ENCODE peak calls at places on chromosomes 16 and 17, in five cellular contexts. B is MM.1S, Y is OCI-LY7, N is AG04450, Z is heart right ventricle. I is an unnamed sample. For H3K9me3, the result is how much of the 10 kb centered on the place peaks cover.

GRCh38 chr17:58184308-58184985 is 8.1 kb upstream of the EPX start:
- DNase-seq in B (no peak), Y (no peak), N (peak), Z (no peak), I (no peak)

GRCh38 chr17:35889241-35889640 is 9.1 kb upstream of the CCL5 start:
- DNase-seq in B (no peak), Y (no peak), N (no peak), Z (no peak), I (no peak)

GRCh38 chr16:3020247-3020603 is at the start of gene TNFRSF12A:
- DNase-seq in B (peak), Y (peak), N (no peak), Z (peak), I (no peak)

GRCh38 chr16:67149276-67150057 is 1.3 kb downstream of the B3GNT9 start:
- DNase-seq in B (no peak), Y (no peak), N (no peak), Z (no peak), I (no peak)

GRCh38 chr17:44906010-44906646 is 6.9 kb upstream of the EFTUD2 start:
- DNase-seq in B (no peak), Y (no peak), N (peak), Z (no peak), I (no peak)

GRCh38 chr16:88561485-88562369 is 8.5 kb upstream of the ZC3H18 start:
- DNase-seq in B (peak), Y (peak), N (peak), Z (peak), I (no peak)

GRCh38 chr16:58478427-58478826 is 21.5 kb upstream of the NDRG4 start:
- DNase-seq in B (no peak), Y (no peak), N (no peak), Z (no peak), I (no peak)

GRCh38 chr16:27701381-27701780 is 151.4 kb downstream of the KATNIP start:
- DNase-seq in B (no peak), Y (no peak), N (no peak), Z (no peak), I (no peak)

GRCh38 chr16:35425270-35425669 is 1965.9 kb downstream of the TP53TG3F start:
- DNase-seq in B (no peak), Y (no peak), N (no peak), Z (no peak), I (no peak)

GRCh38 chr17:43998552-43998951 is 5.9 kb upstream of the NAGS start:
- DNase-seq in B (no peak), Y (no peak), N (no peak), Z (no peak), I (no peak)

GRCh38 chr16:23552171-23552570 is 5.0 kb downstream of the EARS2 start:
- DNase-seq in B (no peak), Y (no peak), N (no peak), Z (no peak), I (no peak)

GRCh38 chr17:75595919-75596310 is 8.3 kb downstream of the MYO15B start:
- DNase-seq in B (no peak), Y (no peak), N (no peak), Z (no peak), I (no peak)

GRCh38 chr17:58318627-58319180 is 9.9 kb downstream of the TSPOAP1 start:
- DNase-seq in B (no peak), Y (no peak), N (no peak), Z (no peak), I (no peak)

GRCh38 chr17:68011199-68011665 is 15.0 kb upstream of the C17orf58 start:
- DNase-seq in B (peak), Y (peak), N (no peak), Z (peak), I (no peak)

GRCh38 chr16:89478576-89479221 is 11.7 kb downstream of the ANKRD11 start:
- DNase-seq in B (no peak), Y (no peak), N (no peak), Z (no peak), I (no peak)

GRCh38 chr16:29023279-29024278 is 38.7 kb downstream of the LAT start:
- DNase-seq in B (no peak), Y (no peak), N (no peak), Z (no peak), I (no peak)

GRCh38 chr16:10521681-10522274 is 58.6 kb downstream of the EMP2 start:
- DNase-seq in B (peak), Y (peak), N (peak), Z (peak), I (no peak)

GRCh38 chr16:73171380-73171779 is 123.5 kb upstream of the ZFHX3 start:
- DNase-seq in B (no peak), Y (no peak), N (no peak), Z (no peak), I (no peak)

GRCh38 chr17:78873519-78874340 is 29.3 kb downstream of the CEP295NL start:
- DNase-seq in B (no peak), Y (no peak), N (peak), Z (peak), I (no peak)

GRCh38 chr17:73066148-73066884 is 26.2 kb downstream of the SLC39A11 start:
- DNase-seq in B (no peak), Y (no peak), N (no peak), Z (no peak), I (no peak)

GRCh38 chr16:57619606-57620315 is 8.7 kb upstream of the ADGRG1 start:
- DNase-seq in B (peak), Y (no peak), N (no peak), Z (no peak), I (no peak)

GRCh38 chr16:57617604-57618111 is 10.8 kb upstream of the ADGRG1 start:
- DNase-seq in B (no peak), Y (no peak), N (no peak), Z (no peak), I (no peak)

GRCh38 chr17:50049636-50050035 is 6.3 kb upstream of the ITGA3 start:
- DNase-seq in B (no peak), Y (no peak), N (no peak), Z (no peak), I (no peak)

GRCh38 chr16:3983081-3983520 is 102.6 kb upstream of the CREBBP start:
- DNase-seq in B (peak), Y (no peak), N (no peak), Z (peak), I (no peak)

GRCh38 chr16:83116274-83116892 is 489.6 kb downstream of the CDH13 start:
- DNase-seq in B (no peak), Y (no peak), N (no peak), Z (no peak), I (no peak)

GRCh38 chr17:57480438-57481196 is 224.3 kb downstream of the MSI2 start:
- DNase-seq in B (peak), Y (no peak), N (no peak), Z (no peak), I (no peak)

GRCh38 chr17:2560658-2561057 is 32.8 kb upstream of the PAFAH1B1 start:
- DNase-seq in B (no peak), Y (no peak), N (no peak), Z (no peak), I (no peak)

GRCh38 chr17:61862105-61862574 is 1.2 kb downstream of the BRIP1 start:
- DNase-seq in B (no peak), Y (peak), N (no peak), Z (no peak), I (no peak)

GRCh38 chr16:10970065-10970464 is 25.7 kb downstream of the CLEC16A start:
- DNase-seq in B (no peak), Y (no peak), N (no peak), Z (no peak), I (no peak)

GRCh38 chr16:16009396-16009795 is 60.0 kb downstream of the ABCC1 start:
- DNase-seq in B (no peak), Y (peak), N (no peak), Z (peak), I (no peak)

GRCh38 chr16:11836653-11837244 is 14.6 kb downstream of the RSL1D1 start:
- DNase-seq in B (no peak), Y (no peak), N (no peak), Z (no peak), I (no peak)

GRCh38 chr16:76278086-76278485 is 885 bp downstream of the CNTNAP4 start:
- DNase-seq in B (no peak), Y (no peak), N (no peak), Z (no peak), I (no peak)

GRCh38 chr17:35795007-35795870 is at the start of gene MMP28:
- DNase-seq in B (no peak), Y (no peak), N (no peak), Z (no peak), I (no peak)

GRCh38 chr16:87489434-87490045 is 3.3 kb downstream of the ZCCHC14 start:
- DNase-seq in B (no peak), Y (no peak), N (no peak), Z (no peak), I (no peak)

GRCh38 chr17:37147301-37147812 is 198.6 kb downstream of the AATF start:
- DNase-seq in B (peak), Y (peak), N (no peak), Z (no peak), I (no peak)

GRCh38 chr17:67223924-67224323 is 21.1 kb downstream of the HELZ start:
- DNase-seq in B (no peak), Y (no peak), N (no peak), Z (no peak), I (no peak)

GRCh38 chr16:63467513-63467912 is 1431.3 kb upstream of the CDH8 start:
- DNase-seq in B (no peak), Y (no peak), N (no peak), Z (no peak), I (no peak)

GRCh38 chr17:76202516-76202915 is 37.8 kb downstream of the RNF157 start:
- DNase-seq in B (no peak), Y (no peak), N (no peak), Z (no peak), I (no peak)

GRCh38 chr17:77421635-77421982 is 280.8 kb downstream of the SEC14L1 start:
- DNase-seq in B (no peak), Y (no peak), N (no peak), Z (no peak), I (no peak)

GRCh38 chr17:9647014-9647413 is 1.7 kb downstream of the USP43 start:
- DNase-seq in B (no peak), Y (no peak), N (no peak), Z (no peak), I (no peak)
- H3K4me3 ChIP-seq in B (no peak), Y (no peak), N (no peak), Z (no peak), I (no peak)

DNA sequence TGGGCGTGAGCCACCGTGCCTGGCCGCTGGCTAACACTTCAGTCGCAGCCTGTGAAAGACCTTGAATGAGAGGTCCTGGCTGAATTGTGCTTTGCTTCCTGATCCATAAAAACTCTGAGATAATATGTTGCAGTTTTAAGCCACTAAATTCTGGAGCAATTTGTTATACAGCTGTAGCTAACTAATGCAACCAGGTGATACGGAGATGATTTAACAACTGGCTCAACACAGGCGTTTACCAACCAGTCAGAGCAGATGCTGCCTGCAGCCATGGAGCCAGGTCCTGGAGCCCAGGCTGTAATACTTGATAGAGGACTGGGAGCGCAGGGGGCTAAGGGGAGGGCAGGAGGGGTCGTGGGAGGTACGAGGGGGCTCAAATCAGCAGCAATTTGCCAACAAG is 50.9 kb downstream of the PLXDC1 start:
- DNase-seq in B (no peak), Y (no peak), N (no peak), Z (no peak), I (no peak)
- H3K9me3 ChIP-seq in B (under half), Y (under half), N (under half), Z (under half), I (under half)

DNA sequence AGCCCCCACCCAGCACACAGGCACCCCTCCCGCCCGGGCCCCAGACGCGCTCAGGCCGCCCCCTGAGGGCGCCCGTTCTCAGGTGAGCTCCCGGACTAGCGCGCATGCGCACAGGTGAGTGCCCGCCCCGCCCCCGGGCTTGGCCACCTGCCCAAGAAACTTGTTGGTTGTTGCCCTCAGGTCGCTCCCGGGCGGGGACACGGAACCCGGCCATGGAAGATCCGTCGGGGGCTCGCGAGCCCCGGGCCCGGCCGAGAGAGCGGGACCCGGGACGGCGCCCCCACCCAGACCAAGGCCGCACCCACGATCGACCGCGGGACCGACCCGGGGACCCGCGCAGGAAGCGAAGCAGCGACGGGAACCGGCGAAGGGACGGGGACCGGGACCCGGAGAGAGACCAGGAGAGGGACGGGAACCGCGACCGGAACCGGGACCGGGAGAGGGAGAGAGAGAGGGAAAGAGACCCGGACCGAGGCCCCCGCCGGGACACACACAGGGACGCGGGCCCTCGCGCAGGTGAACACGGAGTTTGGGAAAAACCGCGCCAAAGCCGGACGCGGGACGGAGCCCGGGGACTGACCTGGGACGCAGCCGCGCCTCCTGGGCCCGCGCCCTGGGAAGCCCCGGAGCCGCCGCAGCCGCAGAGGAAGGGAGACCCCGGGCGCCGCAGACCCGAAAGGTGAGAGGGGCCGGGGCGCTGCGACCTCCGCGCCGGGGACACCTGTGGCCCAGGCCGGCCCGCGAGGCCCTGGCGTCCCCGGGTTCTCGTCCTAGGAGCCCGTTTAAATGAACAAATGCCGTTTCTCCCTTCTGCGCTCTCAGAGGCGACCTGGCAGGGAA is at the start of gene MARVELD3:
- DNase-seq in B (peak), Y (no peak), N (no peak), Z (no peak), I (no peak)
- TF ChIP-seq CTCF in B (peak), Y (no peak), N (no peak), Z (no peak), I (no peak)

GRCh38 chr16:718922-719321 is 2.0 kb upstream of the ANTKMT start:
- DNase-seq in B (no peak), Y (no peak), N (no peak), Z (no peak), I (no peak)

GRCh38 chr16:717651-718245 is 2.8 kb downstream of the METRN start:
- DNase-seq in B (no peak), Y (no peak), N (no peak), Z (no peak), I (no peak)

GRCh38 chr16:716768-717325 is 1.9 kb downstream of the METRN start:
- DNase-seq in B (no peak), Y (no peak), N (no peak), Z (no peak), I (no peak)

GRCh38 chr16:719815-720506 is 985 bp upstream of the ANTKMT start:
- DNase-seq in B (no peak), Y (peak), N (no peak), Z (no peak), I (no peak)

DNA sequence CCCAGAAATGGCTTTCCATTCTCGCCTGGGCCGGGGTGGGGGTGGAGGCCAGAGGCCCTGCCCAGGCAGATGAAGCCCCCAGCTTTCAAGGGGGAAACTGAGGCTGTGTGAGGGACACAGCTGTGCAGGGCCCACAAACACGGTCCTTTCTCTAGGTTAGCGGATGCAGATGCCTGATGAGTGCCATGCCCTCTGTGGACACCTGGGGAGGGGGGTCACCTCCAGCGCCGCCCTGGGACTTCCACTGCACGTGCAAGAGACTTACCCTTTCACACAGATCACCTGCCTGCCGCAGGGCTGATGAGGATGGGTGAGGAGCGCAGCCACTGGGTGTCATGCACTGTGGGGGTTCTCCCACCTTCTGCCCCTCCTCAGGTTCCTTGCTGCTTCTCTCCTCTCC is 2.6 kb upstream of the ANTKMT start:
- DNase-seq in B (no peak), Y (no peak), N (no peak), Z (no peak), I (no peak)
- H3K4me3 ChIP-seq in B (no peak), Y (no peak), N (no peak), Z (no peak), I (no peak)

DNA sequence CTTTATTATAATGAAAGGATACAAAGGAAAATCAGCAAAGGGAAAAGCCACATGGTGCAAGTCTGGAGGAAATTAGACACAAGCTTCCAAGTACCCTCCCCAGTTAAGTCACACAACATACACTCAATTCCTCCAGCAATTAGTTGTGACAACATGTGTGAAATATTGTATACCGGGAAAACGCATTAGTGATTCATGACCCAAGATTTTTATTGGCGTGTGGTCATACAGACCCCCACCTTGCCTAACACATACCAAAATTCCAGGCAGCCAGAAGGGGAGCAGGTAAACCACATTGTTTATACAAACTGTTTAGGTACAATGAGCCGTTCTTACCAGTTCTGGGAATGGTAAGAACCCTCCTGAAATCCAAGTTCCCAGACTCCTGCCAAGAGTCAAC is 160.5 kb downstream of the CYB561 start:
- DNase-seq in B (no peak), Y (no peak), N (no peak), Z (no peak), I (no peak)
- H3K9me3 ChIP-seq in B (under half), Y (under half), N (under half), Z (under half), I (under half)

I was measured in esophagus squamous epithelium.